ENCODE peak calls at places on chromosomes 3 and 15, in five cellular contexts. One of them, this sample, is unnamed.

GRCh38 chr15:52427804-52428203 is 100.9 kb downstream of the MYO5A start:
- DNase-seq in CD8-positive, alpha-beta T cell: no peak
- DNase-seq in T-helper 17 cell: no peak
- DNase-seq in activated T-cell treated with anti-CD3 and anti-CD28 coated beads, Interleukin-2, amount 50 U/mL, for 72 hours: peak; percentile 34
- DNase-seq in naive thymus-derived CD4-positive, alpha-beta T cell: no peak
- DNase-seq in this sample: no peak

GRCh38 chr3:16070707-16071106 is 103.8 kb upstream of the GALNT15 start:
- DNase-seq in T-helper 17 cell: no peak
- DNase-seq in naive thymus-derived CD4-positive, alpha-beta T cell: no peak
- DNase-seq in CD8-positive, alpha-beta T cell: no peak
- DNase-seq in activated T-cell treated with anti-CD3 and anti-CD28 coated beads, Interleukin-2, amount 50 U/mL, for 72 hours: no peak
- DNase-seq in this sample: no peak

GRCh38 chr15:91135201-91136130 is 35.4 kb downstream of the SV2B start:
- DNase-seq in T-helper 17 cell: no peak
- DNase-seq in naive thymus-derived CD4-positive, alpha-beta T cell: no peak
- DNase-seq in CD8-positive, alpha-beta T cell: no peak
- DNase-seq in activated T-cell treated with anti-CD3 and anti-CD28 coated beads, Interleukin-2, amount 50 U/mL, for 72 hours: no peak
- DNase-seq in this sample: no peak

GRCh38 chr3:190892328-190893011 is 30.0 kb upstream of the GMNC start:
- DNase-seq in naive thymus-derived CD4-positive, alpha-beta T cell: no peak
- DNase-seq in CD8-positive, alpha-beta T cell: no peak
- DNase-seq in T-helper 17 cell: no peak
- DNase-seq in activated T-cell treated with anti-CD3 and anti-CD28 coated beads, Interleukin-2, amount 50 U/mL, for 72 hours: no peak
- DNase-seq in this sample: no peak

GRCh38 chr3:23112491-23112890 is 90.6 kb upstream of the UBE2E2 start:
- DNase-seq in CD8-positive, alpha-beta T cell: no peak
- DNase-seq in T-helper 17 cell: no peak
- DNase-seq in naive thymus-derived CD4-positive, alpha-beta T cell: no peak
- DNase-seq in activated T-cell treated with anti-CD3 and anti-CD28 coated beads, Interleukin-2, amount 50 U/mL, for 72 hours: no peak
- DNase-seq in this sample: no peak

GRCh38 chr15:47961401-47962090 is 159.2 kb upstream of the SLC24A5 start:
- DNase-seq in CD8-positive, alpha-beta T cell: no peak
- DNase-seq in activated T-cell treated with anti-CD3 and anti-CD28 coated beads, Interleukin-2, amount 50 U/mL, for 72 hours: peak; percentile 6
- DNase-seq in naive thymus-derived CD4-positive, alpha-beta T cell: no peak
- DNase-seq in T-helper 17 cell: no peak
- DNase-seq in this sample: no peak

GRCh38 chr3:45931476-45931875 is 11.8 kb upstream of the CXCR6 start:
- DNase-seq in activated T-cell treated with anti-CD3 and anti-CD28 coated beads, Interleukin-2, amount 50 U/mL, for 72 hours: no peak
- DNase-seq in T-helper 17 cell: no peak
- DNase-seq in CD8-positive, alpha-beta T cell: no peak
- DNase-seq in naive thymus-derived CD4-positive, alpha-beta T cell: no peak
- DNase-seq in this sample: no peak

GRCh38 chr3:115937054-115937453 is 313.7 kb downstream of the GAP43 start:
- DNase-seq in activated T-cell treated with anti-CD3 and anti-CD28 coated beads, Interleukin-2, amount 50 U/mL, for 72 hours: no peak
- DNase-seq in T-helper 17 cell: no peak
- DNase-seq in CD8-positive, alpha-beta T cell: no peak
- DNase-seq in naive thymus-derived CD4-positive, alpha-beta T cell: no peak
- DNase-seq in this sample: no peak

GRCh38 chr15:70879386-70879785 is 12.8 kb downstream of the THAP10 start:
- DNase-seq in activated T-cell treated with anti-CD3 and anti-CD28 coated beads, Interleukin-2, amount 50 U/mL, for 72 hours: no peak
- DNase-seq in naive thymus-derived CD4-positive, alpha-beta T cell: no peak
- DNase-seq in CD8-positive, alpha-beta T cell: no peak
- DNase-seq in T-helper 17 cell: no peak
- DNase-seq in this sample: no peak

GRCh38 chr15:100525894-100526512 is 2.7 kb downstream of the CERS3 start:
- DNase-seq in CD8-positive, alpha-beta T cell: no peak
- DNase-seq in activated T-cell treated with anti-CD3 and anti-CD28 coated beads, Interleukin-2, amount 50 U/mL, for 72 hours: no peak
- DNase-seq in naive thymus-derived CD4-positive, alpha-beta T cell: no peak
- DNase-seq in T-helper 17 cell: no peak
- DNase-seq in this sample: no peak

GRCh38 chr3:43559961-43560360 is 61.9 kb downstream of the ANO10 start:
- DNase-seq in CD8-positive, alpha-beta T cell: no peak
- DNase-seq in naive thymus-derived CD4-positive, alpha-beta T cell: no peak
- DNase-seq in T-helper 17 cell: no peak
- DNase-seq in activated T-cell treated with anti-CD3 and anti-CD28 coated beads, Interleukin-2, amount 50 U/mL, for 72 hours: no peak
- DNase-seq in this sample: no peak

GRCh38 chr3:171077261-171077660 is 50.7 kb upstream of the SLC2A2 start:
- DNase-seq in naive thymus-derived CD4-positive, alpha-beta T cell: no peak
- DNase-seq in activated T-cell treated with anti-CD3 and anti-CD28 coated beads, Interleukin-2, amount 50 U/mL, for 72 hours: no peak
- DNase-seq in CD8-positive, alpha-beta T cell: no peak
- DNase-seq in T-helper 17 cell: no peak
- DNase-seq in this sample: no peak

GRCh38 chr15:51267047-51267713 is 71.2 kb downstream of the CYP19A1 start:
- DNase-seq in activated T-cell treated with anti-CD3 and anti-CD28 coated beads, Interleukin-2, amount 50 U/mL, for 72 hours: no peak
- DNase-seq in naive thymus-derived CD4-positive, alpha-beta T cell: no peak
- DNase-seq in CD8-positive, alpha-beta T cell: no peak
- DNase-seq in T-helper 17 cell: no peak
- DNase-seq in this sample: no peak

GRCh38 chr15:35692256-35692867 is 146.4 kb upstream of the DPH6 start:
- DNase-seq in T-helper 17 cell: no peak
- DNase-seq in naive thymus-derived CD4-positive, alpha-beta T cell: no peak
- DNase-seq in activated T-cell treated with anti-CD3 and anti-CD28 coated beads, Interleukin-2, amount 50 U/mL, for 72 hours: no peak
- DNase-seq in CD8-positive, alpha-beta T cell: no peak
- DNase-seq in this sample: no peak

GRCh38 chr15:75694241-75695182 is 18.1 kb downstream of the CSPG4 start:
- DNase-seq in naive thymus-derived CD4-positive, alpha-beta T cell: no peak
- DNase-seq in T-helper 17 cell: no peak
- DNase-seq in activated T-cell treated with anti-CD3 and anti-CD28 coated beads, Interleukin-2, amount 50 U/mL, for 72 hours: no peak
- DNase-seq in CD8-positive, alpha-beta T cell: no peak
- DNase-seq in this sample: peak; percentile 58

GRCh38 chr3:50381315-50381714 is 22.0 kb upstream of the TMEM115 start:
- DNase-seq in activated T-cell treated with anti-CD3 and anti-CD28 coated beads, Interleukin-2, amount 50 U/mL, for 72 hours: no peak
- DNase-seq in CD8-positive, alpha-beta T cell: no peak
- DNase-seq in T-helper 17 cell: no peak
- DNase-seq in naive thymus-derived CD4-positive, alpha-beta T cell: no peak
- DNase-seq in this sample: no peak

GRCh38 chr3:34268032-34268760 is 469.8 kb downstream of the PDCD6IP start:
- DNase-seq in CD8-positive, alpha-beta T cell: no peak
- DNase-seq in naive thymus-derived CD4-positive, alpha-beta T cell: no peak
- DNase-seq in activated T-cell treated with anti-CD3 and anti-CD28 coated beads, Interleukin-2, amount 50 U/mL, for 72 hours: no peak
- DNase-seq in T-helper 17 cell: no peak
- DNase-seq in this sample: no peak

GRCh38 chr3:64294771-64295170 is 69.5 kb upstream of the PRICKLE2 start:
- DNase-seq in activated T-cell treated with anti-CD3 and anti-CD28 coated beads, Interleukin-2, amount 50 U/mL, for 72 hours: no peak
- DNase-seq in CD8-positive, alpha-beta T cell: no peak
- DNase-seq in naive thymus-derived CD4-positive, alpha-beta T cell: no peak
- DNase-seq in T-helper 17 cell: no peak
- DNase-seq in this sample: no peak

GRCh38 chr3:188947983-188948657 is 223.7 kb upstream of the TPRG1 start:
- DNase-seq in naive thymus-derived CD4-positive, alpha-beta T cell: no peak
- DNase-seq in CD8-positive, alpha-beta T cell: no peak
- DNase-seq in T-helper 17 cell: no peak
- DNase-seq in activated T-cell treated with anti-CD3 and anti-CD28 coated beads, Interleukin-2, amount 50 U/mL, for 72 hours: no peak
- DNase-seq in this sample: peak; percentile 100

GRCh38 chr3:56398659-56399058 is 69.6 kb downstream of the ERC2 start:
- DNase-seq in T-helper 17 cell: no peak
- DNase-seq in activated T-cell treated with anti-CD3 and anti-CD28 coated beads, Interleukin-2, amount 50 U/mL, for 72 hours: no peak
- DNase-seq in naive thymus-derived CD4-positive, alpha-beta T cell: no peak
- DNase-seq in CD8-positive, alpha-beta T cell: no peak
- DNase-seq in this sample: no peak

GRCh38 chr15:58510715-58511465 is 79.1 kb downstream of the LIPC start:
- DNase-seq in naive thymus-derived CD4-positive, alpha-beta T cell: no peak
- DNase-seq in T-helper 17 cell: no peak
- DNase-seq in activated T-cell treated with anti-CD3 and anti-CD28 coated beads, Interleukin-2, amount 50 U/mL, for 72 hours: no peak
- DNase-seq in CD8-positive, alpha-beta T cell: no peak
- DNase-seq in this sample: no peak

GRCh38 chr3:13963137-13963886 is 83.4 kb upstream of the WNT7A start:
- DNase-seq in activated T-cell treated with anti-CD3 and anti-CD28 coated beads, Interleukin-2, amount 50 U/mL, for 72 hours: peak; percentile 3
- DNase-seq in naive thymus-derived CD4-positive, alpha-beta T cell: no peak
- DNase-seq in CD8-positive, alpha-beta T cell: no peak
- DNase-seq in T-helper 17 cell: no peak
- DNase-seq in this sample: no peak

GRCh38 chr15:36066757-36067156 is 512.7 kb upstream of the CDIN1 start:
- DNase-seq in naive thymus-derived CD4-positive, alpha-beta T cell: no peak
- DNase-seq in activated T-cell treated with anti-CD3 and anti-CD28 coated beads, Interleukin-2, amount 50 U/mL, for 72 hours: no peak
- DNase-seq in CD8-positive, alpha-beta T cell: no peak
- DNase-seq in T-helper 17 cell: no peak
- DNase-seq in this sample: no peak

GRCh38 chr3:23663661-23664186 is 142.0 kb upstream of the UBE2E1 start:
- DNase-seq in naive thymus-derived CD4-positive, alpha-beta T cell: no peak
- DNase-seq in CD8-positive, alpha-beta T cell: no peak
- DNase-seq in activated T-cell treated with anti-CD3 and anti-CD28 coated beads, Interleukin-2, amount 50 U/mL, for 72 hours: no peak
- DNase-seq in T-helper 17 cell: no peak
- DNase-seq in this sample: no peak

GRCh38 chr3:59499954-59500353 is 450.1 kb upstream of the CFAP20DC start:
- DNase-seq in activated T-cell treated with anti-CD3 and anti-CD28 coated beads, Interleukin-2, amount 50 U/mL, for 72 hours: no peak
- DNase-seq in CD8-positive, alpha-beta T cell: no peak
- DNase-seq in T-helper 17 cell: no peak
- DNase-seq in naive thymus-derived CD4-positive, alpha-beta T cell: no peak
- DNase-seq in this sample: no peak

GRCh38 chr15:79035814-79036213 is 54.8 kb downstream of the RASGRF1 start:
- DNase-seq in naive thymus-derived CD4-positive, alpha-beta T cell: no peak
- DNase-seq in CD8-positive, alpha-beta T cell: no peak
- DNase-seq in T-helper 17 cell: no peak
- DNase-seq in activated T-cell treated with anti-CD3 and anti-CD28 coated beads, Interleukin-2, amount 50 U/mL, for 72 hours: no peak
- DNase-seq in this sample: no peak

GRCh38 chr3:84958495-84959469 is at the start of gene CADM2:
- DNase-seq in CD8-positive, alpha-beta T cell: peak; percentile 49
- DNase-seq in T-helper 17 cell: peak; percentile 16
- DNase-seq in naive thymus-derived CD4-positive, alpha-beta T cell: peak; percentile 53
- DNase-seq in activated T-cell treated with anti-CD3 and anti-CD28 coated beads, Interleukin-2, amount 50 U/mL, for 72 hours: peak; percentile 69
- DNase-seq in this sample: peak; percentile 81

GRCh38 chr3:170058127-170058526 is 20.3 kb downstream of the GPR160 start:
- DNase-seq in naive thymus-derived CD4-positive, alpha-beta T cell: no peak
- DNase-seq in T-helper 17 cell: no peak
- DNase-seq in CD8-positive, alpha-beta T cell: no peak
- DNase-seq in activated T-cell treated with anti-CD3 and anti-CD28 coated beads, Interleukin-2, amount 50 U/mL, for 72 hours: peak; percentile 52
- DNase-seq in this sample: no peak

GRCh38 chr3:123385981-123386380 is 62.9 kb downstream of the ADCY5 start:
- DNase-seq in T-helper 17 cell: no peak
- DNase-seq in CD8-positive, alpha-beta T cell: no peak
- DNase-seq in naive thymus-derived CD4-positive, alpha-beta T cell: no peak
- DNase-seq in activated T-cell treated with anti-CD3 and anti-CD28 coated beads, Interleukin-2, amount 50 U/mL, for 72 hours: no peak
- DNase-seq in this sample: no peak

GRCh38 chr15:99467861-99468460 is 97.8 kb upstream of the MEF2A start:
- DNase-seq in T-helper 17 cell: no peak
- DNase-seq in CD8-positive, alpha-beta T cell: no peak
- DNase-seq in activated T-cell treated with anti-CD3 and anti-CD28 coated beads, Interleukin-2, amount 50 U/mL, for 72 hours: no peak
- DNase-seq in naive thymus-derived CD4-positive, alpha-beta T cell: no peak
- DNase-seq in this sample: no peak

GRCh38 chr3:123341871-123342630 is 106.8 kb downstream of the ADCY5 start:
- DNase-seq in naive thymus-derived CD4-positive, alpha-beta T cell: no peak
- DNase-seq in CD8-positive, alpha-beta T cell: no peak
- DNase-seq in activated T-cell treated with anti-CD3 and anti-CD28 coated beads, Interleukin-2, amount 50 U/mL, for 72 hours: no peak
- DNase-seq in T-helper 17 cell: no peak
- DNase-seq in this sample: no peak

GRCh38 chr3:38125305-38126120 is 11.4 kb downstream of the ACAA1 start:
- DNase-seq in T-helper 17 cell: no peak
- DNase-seq in CD8-positive, alpha-beta T cell: no peak
- DNase-seq in naive thymus-derived CD4-positive, alpha-beta T cell: no peak
- DNase-seq in activated T-cell treated with anti-CD3 and anti-CD28 coated beads, Interleukin-2, amount 50 U/mL, for 72 hours: no peak
- DNase-seq in this sample: no peak

GRCh38 chr3:18988619-18989229 is 159.6 kb upstream of the KCNH8 start:
- DNase-seq in naive thymus-derived CD4-positive, alpha-beta T cell: peak; percentile 32
- DNase-seq in CD8-positive, alpha-beta T cell: no peak
- DNase-seq in T-helper 17 cell: no peak
- DNase-seq in activated T-cell treated with anti-CD3 and anti-CD28 coated beads, Interleukin-2, amount 50 U/mL, for 72 hours: peak; percentile 29
- DNase-seq in this sample: no peak

GRCh38 chr3:105938826-105939225 is 70.0 kb upstream of the CBLB start:
- DNase-seq in CD8-positive, alpha-beta T cell: no peak
- DNase-seq in activated T-cell treated with anti-CD3 and anti-CD28 coated beads, Interleukin-2, amount 50 U/mL, for 72 hours: no peak
- DNase-seq in naive thymus-derived CD4-positive, alpha-beta T cell: no peak
- DNase-seq in T-helper 17 cell: no peak
- DNase-seq in this sample: no peak

GRCh38 chr3:52183786-52184445 is 14.0 kb upstream of the ALAS1 start:
- DNase-seq in naive thymus-derived CD4-positive, alpha-beta T cell: no peak
- DNase-seq in CD8-positive, alpha-beta T cell: no peak
- DNase-seq in T-helper 17 cell: no peak
- DNase-seq in activated T-cell treated with anti-CD3 and anti-CD28 coated beads, Interleukin-2, amount 50 U/mL, for 72 hours: no peak
- DNase-seq in this sample: no peak

GRCh38 chr15:72271895-72272212 is 500 bp downstream of the PARP6 start:
- DNase-seq in CD8-positive, alpha-beta T cell: no peak
- DNase-seq in T-helper 17 cell: no peak
- DNase-seq in activated T-cell treated with anti-CD3 and anti-CD28 coated beads, Interleukin-2, amount 50 U/mL, for 72 hours: no peak
- DNase-seq in naive thymus-derived CD4-positive, alpha-beta T cell: peak; percentile 10
- DNase-seq in this sample: no peak

GRCh38 chr15:20106026-20106425 is 435.6 kb downstream of the GOLGA6L6 start:
- DNase-seq in CD8-positive, alpha-beta T cell: no peak
- DNase-seq in activated T-cell treated with anti-CD3 and anti-CD28 coated beads, Interleukin-2, amount 50 U/mL, for 72 hours: no peak
- DNase-seq in naive thymus-derived CD4-positive, alpha-beta T cell: peak; percentile 7
- DNase-seq in T-helper 17 cell: peak; percentile 11
- DNase-seq in this sample: no peak

This sample was measured in tibial nerve.